ENCODE peak calls at places on chromosome 17, in five cellular contexts. G is HFFc6, O is COR-L47, N is ACHN, K is foreskin keratinocyte. D is an unnamed sample.

GRCh38 chr17:1076299-1076981 is 79.5 kb downstream of the TIMM22 start:
- DNase-seq in N (no peak), K (no peak), O (no peak), G (no peak), D (no peak)

GRCh38 chr17:83058478-83059167 is 20.8 kb upstream of the METRNL start:
- DNase-seq in N (no peak), K (no peak), G (no peak), O (no peak), D (no peak)

GRCh38 chr17:67672592-67672991 is 45.1 kb upstream of the NOL11 start:
- DNase-seq in G (no peak), K (no peak), N (no peak), O (peak), D (no peak)

GRCh38 chr17:68087851-68088250 is 52.3 kb downstream of the KPNA2 start:
- DNase-seq in G (no peak), K (no peak), O (no peak), N (no peak), D (no peak)

GRCh38 chr17:80743181-80743771 is 198.6 kb downstream of the RPTOR start:
- DNase-seq in N (no peak), O (no peak), G (no peak), K (no peak), D (no peak)

GRCh38 chr17:57424777-57425188 is 168.5 kb downstream of the MSI2 start:
- DNase-seq in O (no peak), K (no peak), N (no peak), G (no peak), D (peak)

GRCh38 chr17:82120148-82120547 is 22.1 kb upstream of the FASN start:
- DNase-seq in G (peak), O (no peak), N (no peak), K (no peak), D (no peak)

GRCh38 chr17:76879691-76880090 is 11.5 kb downstream of the MGAT5B start:
- DNase-seq in N (no peak), K (no peak), O (no peak), G (no peak), D (no peak)

GRCh38 chr17:50155115-50155819 is 4.8 kb upstream of the PPP1R9B start:
- DNase-seq in K (no peak), O (no peak), G (no peak), N (no peak), D (no peak)

GRCh38 chr17:39113871-39114270 is 37.6 kb downstream of the PLXDC1 start:
- DNase-seq in G (no peak), K (no peak), N (no peak), O (no peak), D (no peak)

GRCh38 chr17:81925860-81926450 is 1.6 kb downstream of the MAFG start:
- DNase-seq in O (no peak), N (no peak), K (no peak), G (no peak), D (no peak)

GRCh38 chr17:15453782-15454181 is 13.6 kb downstream of the CDRT4 start:
- DNase-seq in K (no peak), G (no peak), N (no peak), O (no peak), D (no peak)

GRCh38 chr17:42284020-42284369 is 4.3 kb upstream of the STAT5A start:
- DNase-seq in N (no peak), K (no peak), O (no peak), G (no peak), D (no peak)

GRCh38 chr17:73986641-73987177 is 216.8 kb upstream of the RPL38 start:
- DNase-seq in K (no peak), N (no peak), O (no peak), G (no peak), D (no peak)

GRCh38 chr17:68198931-68199836 is 48.7 kb upstream of the AMZ2 start:
- DNase-seq in O (peak), G (no peak), K (no peak), N (peak), D (no peak)

GRCh38 chr17:82152556-82153294 is 54.7 kb upstream of the FASN start:
- DNase-seq in N (no peak), O (no peak), K (no peak), G (no peak), D (no peak)

GRCh38 chr17:41103896-41104295 is 1.3 kb upstream of the KRTAP4-9 start:
- DNase-seq in N (no peak), K (no peak), G (peak), O (no peak), D (no peak)

GRCh38 chr17:19647697-19648474 is 665 bp upstream of the ALDH3A2 start:
- DNase-seq in K (no peak), G (peak), O (peak), N (peak), D (peak)